ENCODE peak calls at places on chromosomes 2 and 18, in eight cellular contexts. Q is GM12865, O is fibroblast of mammary gland, J is HepG2, E is upper lobe of right lung, U is IMR-90, S is foreskin fibroblast, G is heart left ventricle. D is an unnamed sample.

GRCh38 chr2:221752781-221753180 is 180.7 kb upstream of the EPHA4 start:
- DNase-seq in E (no peak), J (no peak), S (no peak), U (no peak), O (no peak), G (no peak), Q (no peak), D (no peak)

GRCh38 chr18:76339246-76339620 is 155.8 kb downstream of the ZNF516 start:
- DNase-seq in S (no peak), Q (no peak), O (no peak), J (no peak), E (no peak), U (no peak), G (no peak), D (no peak)

GRCh38 chr2:25187729-25188350 is 19.5 kb upstream of the POMC start:
- DNase-seq in E (no peak), Q (no peak), G (no peak), S (no peak), J (no peak), O (no peak), U (no peak), D (no peak)

GRCh38 chr2:34105015-34105767 is 506.1 kb upstream of the FAM98A start:
- DNase-seq in U (peak; percentile 83), J (no peak), G (no peak), O (peak; percentile 85), E (no peak), Q (no peak), S (peak; percentile 31), D (peak; percentile 49)

GRCh38 chr2:224819075-224819474 is 102.9 kb upstream of the CCDC195 start:
- DNase-seq in J (no peak), U (peak; percentile 25), G (no peak), S (no peak), Q (no peak), E (no peak), O (no peak), D (no peak)

GRCh38 chr2:152369176-152369860 is 34.3 kb downstream of the FMNL2 start:
- DNase-seq in J (peak; percentile 37), U (peak; percentile 91), Q (no peak), G (no peak), E (no peak), O (peak; percentile 93), S (peak; percentile 82), D (peak; percentile 70)

GRCh38 chr18:13381907-13382682 is 163.5 kb downstream of the LDLRAD4 start:
- DNase-seq in G (peak; percentile 78), J (no peak), O (peak; percentile 57), U (peak; percentile 21), S (no peak), E (peak; percentile 78), Q (peak; percentile 22), D (no peak)

GRCh38 chr2:218852911-218853667 is 6.5 kb upstream of the WNT6 start:
- DNase-seq in O (peak; percentile 61), G (peak; percentile 36), S (peak; percentile 32), U (peak; percentile 52), E (peak; percentile 68), J (peak; percentile 61), Q (peak; percentile 76), D (peak; percentile 16)

GRCh38 chr2:128558895-128559532 is 240.3 kb upstream of the HS6ST1 start:
- DNase-seq in J (no peak), G (no peak), O (peak; percentile 39), S (no peak), U (no peak), E (no peak), Q (no peak), D (no peak)

GRCh38 chr2:106944220-106944619 is 58.3 kb upstream of the ST6GAL2 start:
- DNase-seq in G (no peak), E (no peak), S (no peak), Q (no peak), U (peak; percentile 10), J (no peak), O (peak; percentile 65), D (peak; percentile 78)

GRCh38 chr2:68345129-68345875 is 19.8 kb upstream of the PLEK start:
- DNase-seq in S (no peak), U (peak; percentile 10), E (no peak), Q (no peak), O (peak; percentile 32), G (no peak), J (no peak), D (no peak)

GRCh38 chr18:64972545-64972944 is 778.3 kb upstream of the CDH7 start:
- DNase-seq in G (no peak), J (no peak), E (no peak), U (no peak), S (peak; percentile 3), Q (no peak), O (no peak), D (no peak)

GRCh38 chr2:133194068-133194655 is 374.1 kb downstream of the NCKAP5 start:
- DNase-seq in U (peak; percentile 41), E (no peak), G (no peak), O (peak; percentile 6), J (no peak), S (peak; percentile 23), Q (no peak), D (no peak)

GRCh38 chr2:11533278-11534077 is at the start of gene GREB1:
- DNase-seq in S (peak; percentile 45), O (peak; percentile 79), U (no peak), Q (no peak), J (peak; percentile 68), G (no peak), E (no peak), D (no peak)

GRCh38 chr2:11532434-11533055 is 1.3 kb upstream of the GREB1 start:
- DNase-seq in E (no peak), G (no peak), S (peak; percentile 41), Q (peak; percentile 18), O (peak; percentile 77), U (peak; percentile 24), J (no peak), D (no peak)

GRCh38 chr2:11535899-11536344 is 2.1 kb downstream of the GREB1 start:
- DNase-seq in Q (no peak), J (peak; percentile 62), O (no peak), S (no peak), U (no peak), G (no peak), E (no peak), D (no peak)

GRCh38 chr2:11534078-11534745 is 367 bp downstream of the GREB1 start:
- DNase-seq in Q (peak; percentile 26), J (no peak), G (no peak), U (no peak), O (peak; percentile 6), E (no peak), S (no peak), D (no peak)

GRCh38 chr2:11534746-11535484 is 1.1 kb downstream of the GREB1 start:
- DNase-seq in U (no peak), Q (peak; percentile 10), J (no peak), S (no peak), G (no peak), O (no peak), E (no peak), D (no peak)
- TF ChIP-seq CTCF in U (no peak), Q (peak; percentile 44), J (peak; percentile 61), S (no peak), G (no peak), O (peak; percentile 26), E (no peak), D (peak; percentile 2)

DNA sequence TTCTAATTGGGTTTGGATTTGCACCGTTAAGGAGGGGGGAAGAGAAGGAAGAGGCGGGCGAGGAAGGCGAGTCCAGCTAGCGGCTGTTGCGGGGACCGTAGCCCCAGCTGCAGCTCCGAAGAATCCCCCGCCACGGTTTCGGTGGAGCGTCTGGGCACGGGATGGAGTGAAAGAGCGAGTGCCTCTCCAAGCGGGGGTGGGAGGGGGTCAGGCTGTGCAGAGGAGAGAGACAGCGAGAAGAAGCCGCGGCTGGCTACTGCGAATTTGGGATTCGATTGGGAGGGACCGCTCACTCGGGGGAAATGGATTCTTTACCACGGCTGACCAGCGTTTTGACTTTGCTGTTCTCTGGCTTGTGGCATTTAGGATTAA is 248 bp downstream of the CNTNAP5 start:
- DNase-seq in G (no peak), Q (no peak), S (no peak), E (no peak), U (no peak), J (no peak), O (no peak), D (no peak)
- H3K4me3 ChIP-seq in G (no peak overlapping the region), Q (no peak overlapping the region), S (no peak overlapping the region), E (no peak overlapping the region), U (no peak overlapping the region), J (no peak overlapping the region), O (no peak overlapping the region), D (no peak overlapping the region)

GRCh38 chr2:174524525-174524924 is 37.7 kb upstream of the GPR155 start:
- DNase-seq in Q (no peak), J (no peak), O (no peak), S (no peak), G (no peak), U (no peak), E (no peak), D (no peak)

GRCh38 chr2:174527959-174528358 is 41.1 kb upstream of the GPR155 start:
- DNase-seq in S (no peak), E (no peak), J (no peak), O (no peak), G (no peak), U (no peak), Q (no peak), D (no peak)

GRCh38 chr2:174527101-174527721 is 40.4 kb upstream of the GPR155 start:
- DNase-seq in U (no peak), E (no peak), O (no peak), S (no peak), J (no peak), Q (no peak), G (no peak), D (no peak)

GRCh38 chr2:174518397-174518796 is 31.6 kb upstream of the GPR155 start:
- DNase-seq in E (no peak), J (no peak), O (peak; percentile 18), G (no peak), S (peak; percentile 9), U (no peak), Q (no peak), D (no peak)

DNA sequence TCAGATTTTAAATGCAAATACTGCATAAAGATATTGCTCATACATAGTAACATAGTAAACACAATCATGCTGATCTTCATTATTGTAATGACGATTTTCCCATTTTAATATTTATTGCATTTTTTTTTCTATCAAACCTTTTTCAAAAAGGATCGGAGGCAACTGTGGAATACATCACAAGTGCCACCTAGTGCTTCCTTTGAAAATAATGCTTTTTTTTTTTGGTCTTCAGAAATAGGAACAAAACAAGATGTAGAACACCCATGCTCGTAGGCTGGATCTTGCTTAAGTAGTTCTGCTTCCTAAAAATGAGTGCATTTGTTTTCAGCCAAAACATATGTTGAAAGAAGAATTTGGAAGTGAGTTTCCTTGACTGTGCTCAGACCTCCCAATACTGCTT is 35.7 kb upstream of the GPR155 start:
- DNase-seq in S (peak; percentile 8), J (no peak), E (no peak), U (peak; percentile 11), O (peak; percentile 33), G (no peak), Q (peak; percentile 13), D (no peak)
- TF ChIP-seq CTCF in S (peak; percentile 14), J (peak; percentile 27), E (peak; percentile 25), U (peak; percentile 47), O (peak; percentile 35), G (peak; percentile 34), Q (peak; percentile 17), D (no peak)

DNA sequence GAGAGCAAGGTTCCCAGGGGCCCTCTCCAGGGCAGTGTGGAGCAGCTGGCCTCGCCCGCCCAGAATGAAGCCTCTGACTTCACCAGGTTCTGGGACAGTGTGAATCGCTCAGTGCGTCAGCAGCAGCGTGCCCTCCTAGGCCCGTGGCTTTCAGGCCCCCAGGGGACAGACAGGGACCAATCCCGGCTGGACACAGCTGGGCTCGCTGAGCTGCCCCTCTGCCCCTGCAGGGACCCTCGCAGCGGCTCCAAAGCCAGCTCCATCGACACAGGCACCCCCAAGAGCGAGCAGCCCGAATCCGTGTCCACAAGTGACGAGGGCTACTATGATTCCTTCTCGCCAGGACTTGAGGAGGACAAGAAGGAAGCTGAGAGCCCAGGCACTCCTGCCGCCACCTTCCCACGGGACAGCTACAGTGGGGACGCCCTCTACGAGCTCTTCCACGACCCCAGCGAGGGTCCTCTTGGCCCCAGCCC is 7.6 kb downstream of the AMER3 start:
- DNase-seq in O (no peak), G (no peak), J (no peak), S (no peak), U (no peak), Q (no peak), E (no peak), D (no peak)
- H3K4me3 ChIP-seq in O (no peak overlapping the region), G (no peak overlapping the region), J (no peak overlapping the region), S (no peak overlapping the region), U (no peak overlapping the region), Q (no peak overlapping the region), E (no peak overlapping the region), D (no peak overlapping the region)